ENCODE peak calls at places on chromosomes 11 and 22, in six cellular contexts. U is D721Med; P is astrocyte of the spinal cord; E is HL-60; O is naive thymus-derived CD8-positive, alpha-beta T cell; J is NB4. I is an unnamed sample.

GRCh38 chr11:117443269-117444186 is 115.9 kb downstream of the CEP164 start:
- DNase-seq in U (peak; percentile 81), P (no peak), E (no peak), O (no peak), J (peak; percentile 53), I (no peak)

GRCh38 chr11:115920087-115920461 is 415.9 kb upstream of the CADM1 start:
- DNase-seq in U (no peak), P (peak; percentile 20), E (no peak), O (no peak), J (no peak), I (no peak)

GRCh38 chr11:69342588-69343330 is 48.8 kb downstream of the MYEOV start:
- DNase-seq in U (no peak), P (no peak), E (no peak), O (no peak), J (peak; percentile 84), I (no peak)

GRCh38 chr11:86193297-86194095 is 51.1 kb upstream of the EED start:
- DNase-seq in U (no peak), P (peak; percentile 79), E (peak; percentile 45), O (peak; percentile 66), J (peak; percentile 90), I (peak; percentile 85)

GRCh38 chr22:25508161-25508560 is 56.3 kb upstream of the GRK3 start:
- DNase-seq in U (no peak), P (no peak), E (no peak), O (no peak), J (no peak), I (no peak)

GRCh38 chr22:31096637-31097274 is 10.6 kb downstream of the SELENOM start:
- DNase-seq in U (peak; percentile 6), P (no peak), E (no peak), O (no peak), J (no peak), I (no peak)

GRCh38 chr11:12777208-12777874 is 103.1 kb downstream of the TEAD1 start:
- DNase-seq in U (no peak), P (peak; percentile 46), E (no peak), O (no peak), J (no peak), I (no peak)

GRCh38 chr11:129013737-129014475 is 71.2 kb upstream of the TP53AIP1 start:
- DNase-seq in U (no peak), P (no peak), E (no peak), O (no peak), J (no peak), I (no peak)

GRCh38 chr11:124934862-124935547 is 842 bp downstream of the HEPACAM start:
- DNase-seq in U (no peak), P (peak; percentile 76), E (no peak), O (no peak), J (no peak), I (no peak)

GRCh38 chr11:1077033-1077416 is 2.4 kb downstream of the MUC2 start:
- DNase-seq in U (no peak), P (no peak), E (no peak), O (no peak), J (no peak), I (no peak)

GRCh38 chr22:42799462-42800405 is 57.3 kb downstream of the ARFGAP3 start:
- DNase-seq in U (no peak), P (no peak), E (no peak), O (no peak), J (peak; percentile 20), I (no peak)

GRCh38 chr11:3037041-3037944 is 19.9 kb downstream of the CARS1 start:
- DNase-seq in U (peak; percentile 34), P (peak; percentile 67), E (peak; percentile 56), O (no peak), J (peak; percentile 69), I (no peak)

GRCh38 chr11:92678212-92678611 is 291.2 kb upstream of the MTNR1B start:
- DNase-seq in U (no peak), P (no peak), E (no peak), O (no peak), J (no peak), I (no peak)

GRCh38 chr11:69312418-69313399 is 18.8 kb downstream of the MYEOV start:
- DNase-seq in U (no peak), P (no peak), E (no peak), O (no peak), J (peak; percentile 53), I (no peak)

GRCh38 chr11:61297741-61298140 is 2.6 kb upstream of the VWCE start:
- DNase-seq in U (no peak), P (peak; percentile 97), E (no peak), O (no peak), J (peak; percentile 81), I (no peak)

GRCh38 chr11:124745270-124745834 is 5.6 kb downstream of the NRGN start:
- DNase-seq in U (no peak), P (no peak), E (no peak), O (no peak), J (no peak), I (no peak)

GRCh38 chr11:7677071-7677470 is 3.8 kb upstream of the CYB5R2 start:
- DNase-seq in U (no peak), P (peak; percentile 14), E (no peak), O (no peak), J (peak; percentile 59), I (no peak)

GRCh38 chr11:102276302-102277182 is 40.7 kb upstream of the BIRC3 start:
- DNase-seq in U (no peak), P (peak; percentile 65), E (no peak), O (no peak), J (no peak), I (no peak)

GRCh38 chr11:118215262-118215661 is 9.5 kb downstream of the JAML start:
- DNase-seq in U (no peak), P (no peak), E (no peak), O (no peak), J (no peak), I (no peak)

GRCh38 chr11:111494040-111494439 is 18.1 kb downstream of the BTG4 start:
- DNase-seq in U (no peak), P (no peak), E (no peak), O (no peak), J (no peak), I (no peak)

GRCh38 chr11:114970908-114971645 is 292.8 kb downstream of the NXPE2 start:
- DNase-seq in U (no peak), P (no peak), E (no peak), O (no peak), J (no peak), I (no peak)

GRCh38 chr11:118102721-118103261 is 16.0 kb upstream of the SMIM35 start:
- DNase-seq in U (no peak), P (no peak), E (no peak), O (no peak), J (peak; percentile 86), I (no peak)

GRCh38 chr11:125280646-125281045 is 116.1 kb downstream of the PKNOX2 start:
- DNase-seq in U (no peak), P (no peak), E (no peak), O (no peak), J (no peak), I (no peak)

GRCh38 chr22:41699264-41700104 is at the start of gene MEI1:
- DNase-seq in U (no peak), P (peak; percentile 50), E (no peak), O (peak; percentile 83), J (no peak), I (no peak)

GRCh38 chr11:1054143-1055108 is 17.9 kb upstream of the MUC6 start:
- DNase-seq in U (no peak), P (no peak), E (no peak), O (no peak), J (no peak), I (no peak)

GRCh38 chr11:121367434-121367833 is 74.9 kb downstream of the SC5D start:
- DNase-seq in U (no peak), P (peak; percentile 56), E (no peak), O (peak; percentile 23), J (peak; percentile 86), I (no peak)

I was measured in GF-D8.